ENCODE peak calls at places on chromosomes 5 and 9, in ten cellular contexts. G is stimulated activated naive CD4-positive, alpha-beta T cell treated with Interleukin-2 at 50 U/mL for 16 hours; D is endothelial cell of umbilical vein; H is GM04503; Y is NCI-H69; W is activated T-helper 9 cell treated with anti-CD3 and anti-CD28 coated beads, Interleukin-2, amount 50 U/mL, for 16 hours; O is epithelial cell of proximal tubule; V is transverse colon; A is astrocyte; Z is amniotic epithelial cell. I is an unnamed sample.

GRCh38 chr5:72166070-72166979 is 59.0 kb downstream of the MAP1B start:
- DNase-seq in H (no peak), W (no peak), V (no peak), A (peak; percentile 76), O (no peak), G (no peak), D (peak; percentile 89), Y (peak; percentile 99), Z (peak; percentile 84), I (peak; percentile 90)

GRCh38 chr5:163498886-163499285 is 6.5 kb upstream of the MAT2B start:
- DNase-seq in H (no peak), Y (no peak), G (no peak), W (no peak), V (no peak), O (no peak), D (no peak), A (peak; percentile 78), Z (peak; percentile 96), I (no peak)

GRCh38 chr9:119963258-119963797 is 594.1 kb upstream of the BRINP1 start:
- DNase-seq in G (no peak), D (no peak), H (peak; percentile 96), V (no peak), O (peak; percentile 74), Z (peak; percentile 78), Y (peak; percentile 31), A (peak; percentile 95), W (no peak), I (peak; percentile 78)

GRCh38 chr5:154627711-154628678 is 127.2 kb upstream of the LARP1 start:
- DNase-seq in O (no peak), W (no peak), G (no peak), V (no peak), Y (no peak), H (peak; percentile 29), A (no peak), D (no peak), Z (peak; percentile 68), I (no peak)

GRCh38 chr9:138040446-138041430 is 163.2 kb downstream of the CACNA1B start:
- DNase-seq in Y (no peak), H (no peak), G (no peak), D (no peak), W (no peak), A (no peak), Z (no peak), V (no peak), O (no peak), I (no peak)

GRCh38 chr5:55636711-55637110 is 75.4 kb downstream of the SLC38A9 start:
- DNase-seq in D (no peak), O (peak; percentile 56), Y (peak; percentile 29), H (no peak), A (no peak), V (peak; percentile 23), W (no peak), Z (peak; percentile 72), G (no peak), I (peak; percentile 60)

GRCh38 chr9:81113408-81114124 is 575.8 kb downstream of the TLE1 start:
- DNase-seq in O (no peak), Z (peak; percentile 12), D (no peak), H (no peak), V (no peak), W (no peak), Y (peak; percentile 97), A (peak; percentile 46), G (no peak), I (no peak)

GRCh38 chr5:168699002-168699401 is 119.8 kb upstream of the PANK3 start:
- DNase-seq in W (no peak), H (no peak), V (no peak), Z (no peak), O (no peak), A (peak; percentile 20), Y (no peak), D (no peak), G (no peak), I (no peak)

GRCh38 chr5:130937046-130937445 is 228.0 kb downstream of the HINT1 start:
- DNase-seq in D (no peak), Z (no peak), G (no peak), A (no peak), V (no peak), W (no peak), H (no peak), Y (no peak), O (no peak), I (no peak)

GRCh38 chr5:82387041-82387818 is 109.1 kb upstream of the RPS23 start:
- DNase-seq in Z (peak; percentile 97), G (no peak), V (no peak), Y (peak; percentile 97), H (no peak), A (peak; percentile 97), D (peak; percentile 99), O (no peak), W (no peak), I (no peak)

GRCh38 chr9:6564370-6564769 is 81.2 kb downstream of the GLDC start:
- DNase-seq in V (no peak), Z (no peak), D (peak; percentile 84), H (no peak), Y (no peak), G (no peak), W (no peak), O (no peak), A (peak; percentile 47), I (peak; percentile 18)

GRCh38 chr5:178429541-178430186 is 160.5 kb downstream of the COL23A1 start:
- DNase-seq in W (no peak), O (no peak), Z (no peak), Y (no peak), G (no peak), A (no peak), D (no peak), V (no peak), H (no peak), I (no peak)

GRCh38 chr5:146789712-146790660 is 88.6 kb downstream of the PPP2R2B start:
- DNase-seq in A (no peak), Z (no peak), Y (peak; percentile 98), D (no peak), W (no peak), G (no peak), O (no peak), H (no peak), V (no peak), I (no peak)

GRCh38 chr5:9445989-9446388 is 99.9 kb downstream of the SEMA5A start:
- DNase-seq in O (no peak), Z (no peak), H (no peak), A (no peak), Y (no peak), G (no peak), D (no peak), W (no peak), V (no peak), I (no peak)

GRCh38 chr5:566636-567309 is 42.5 kb upstream of the SLC9A3 start:
- DNase-seq in Y (no peak), G (no peak), V (no peak), Z (peak; percentile 2), A (no peak), O (no peak), H (no peak), W (no peak), D (no peak), I (no peak)

GRCh38 chr9:98811051-98811650 is 3.7 kb downstream of the GALNT12 start:
- DNase-seq in G (no peak), V (no peak), Y (no peak), H (peak; percentile 67), A (peak; percentile 95), D (peak; percentile 26), Z (peak; percentile 97), W (no peak), O (peak; percentile 55), I (peak; percentile 75)

GRCh38 chr9:128393971-128394370 is 22.8 kb downstream of the URM1 start:
- DNase-seq in Z (no peak), H (no peak), Y (no peak), D (no peak), G (no peak), W (no peak), O (no peak), A (no peak), V (no peak), I (no peak)

GRCh38 chr5:27963050-27963783 is 924.8 kb upstream of the CDH9 start:
- DNase-seq in V (no peak), D (no peak), G (no peak), Y (no peak), O (no peak), H (no peak), Z (no peak), A (no peak), W (no peak), I (peak; percentile 26)

GRCh38 chr5:136279314-136279713 is 86.0 kb downstream of the TRPC7 start:
- DNase-seq in Z (no peak), V (no peak), H (no peak), Y (no peak), A (peak; percentile 12), D (no peak), O (peak; percentile 60), G (no peak), W (no peak), I (peak; percentile 95)

GRCh38 chr9:115254217-115254616 is 136.3 kb upstream of the TNC start:
- DNase-seq in Z (no peak), O (no peak), Y (peak; percentile 74), W (no peak), G (no peak), A (no peak), V (no peak), D (no peak), H (no peak), I (no peak)

GRCh38 chr5:159682623-159683022 is 233.7 kb upstream of the ADRA1B start:
- DNase-seq in A (no peak), G (no peak), Z (no peak), D (no peak), V (no peak), W (no peak), O (no peak), H (no peak), Y (peak; percentile 52), I (no peak)

GRCh38 chr9:132114102-132114707 is 34.5 kb upstream of the MED27 start:
- DNase-seq in V (peak; percentile 41), D (peak; percentile 52), Z (peak; percentile 64), W (no peak), O (no peak), H (no peak), A (peak; percentile 46), Y (no peak), G (no peak), I (peak; percentile 24)

GRCh38 chr5:35149041-35149440 is 81.2 kb downstream of the PRLR start:
- DNase-seq in V (no peak), O (no peak), W (no peak), Z (peak; percentile 89), Y (no peak), D (no peak), H (no peak), G (no peak), A (no peak), I (no peak)

GRCh38 chr9:91790912-91791311 is 159.1 kb downstream of the ROR2 start:
- DNase-seq in O (no peak), G (no peak), Y (peak; percentile 15), V (no peak), H (no peak), A (no peak), W (no peak), Z (peak; percentile 61), D (no peak), I (peak; percentile 25)

GRCh38 chr9:6894135-6894534 is 136.4 kb downstream of the KDM4C start:
- DNase-seq in Z (no peak), V (no peak), Y (no peak), H (no peak), A (no peak), W (no peak), O (no peak), G (no peak), D (no peak), I (no peak)

GRCh38 chr9:120892748-120893584 is 16.0 kb upstream of the PHF19 start:
- DNase-seq in V (no peak), W (peak; percentile 37), G (peak; percentile 48), A (peak; percentile 89), H (no peak), D (peak; percentile 96), Y (peak; percentile 27), O (no peak), Z (peak; percentile 42), I (peak; percentile 82)

GRCh38 chr5:148446591-148446990 is 62.8 kb downstream of the FBXO38 start:
- DNase-seq in A (no peak), O (peak; percentile 75), Y (no peak), H (no peak), Z (no peak), W (no peak), G (no peak), V (no peak), D (no peak), I (peak; percentile 95)

GRCh38 chr9:132768932-132769894 is 98.9 kb downstream of the GTF3C4 start:
- DNase-seq in Y (peak; percentile 84), W (peak; percentile 48), D (peak; percentile 68), G (peak; percentile 62), A (peak; percentile 46), H (peak; percentile 12), V (peak; percentile 66), O (no peak), Z (peak; percentile 58), I (peak; percentile 37)

I was measured in renal cortical epithelial cell.